ENCODE peak calls at places on chromosomes 2 and 18, in ten cellular contexts. One of them, this sample, is unnamed.

GRCh38 chr18:47591429-47591828 is 339.0 kb downstream of the SMAD2 start:
- DNase-seq in psoas muscle: no peak
- DNase-seq in Karpas-422: no peak
- DNase-seq in IMR-90: no peak
- DNase-seq in cardiac muscle cell: no peak
- DNase-seq in HCT116: no peak
- DNase-seq in SJSA1: no peak
- DNase-seq in CD4-positive, alpha-beta memory T cell: no peak
- DNase-seq in neural progenitor cell: no peak
- DNase-seq in CD8-positive, alpha-beta memory T cell: no peak
- DNase-seq in this sample: no peak

GRCh38 chr2:195656859-195657633 is at the start of gene SLC39A10:
- DNase-seq in cardiac muscle cell: peak; percentile 99
- DNase-seq in psoas muscle: peak; percentile 96
- DNase-seq in CD4-positive, alpha-beta memory T cell: peak; percentile 97
- DNase-seq in Karpas-422: peak; percentile 99
- DNase-seq in neural progenitor cell: peak; percentile 97
- DNase-seq in CD8-positive, alpha-beta memory T cell: peak; percentile 98
- DNase-seq in HCT116: peak; percentile 95
- DNase-seq in IMR-90: peak; percentile 98
- DNase-seq in SJSA1: peak; percentile 95
- DNase-seq in this sample: peak; percentile 98

GRCh38 chr18:66280470-66280869 is 323.4 kb downstream of the CDH19 start:
- DNase-seq in CD8-positive, alpha-beta memory T cell: no peak
- DNase-seq in psoas muscle: no peak
- DNase-seq in HCT116: no peak
- DNase-seq in CD4-positive, alpha-beta memory T cell: no peak
- DNase-seq in Karpas-422: no peak
- DNase-seq in neural progenitor cell: no peak
- DNase-seq in IMR-90: no peak
- DNase-seq in cardiac muscle cell: no peak
- DNase-seq in SJSA1: no peak
- DNase-seq in this sample: no peak

GRCh38 chr18:41771971-41772370 is 183.1 kb upstream of the PIK3C3 start:
- DNase-seq in neural progenitor cell: no peak
- DNase-seq in cardiac muscle cell: no peak
- DNase-seq in CD8-positive, alpha-beta memory T cell: no peak
- DNase-seq in IMR-90: peak; percentile 7
- DNase-seq in SJSA1: no peak
- DNase-seq in HCT116: no peak
- DNase-seq in psoas muscle: no peak
- DNase-seq in CD4-positive, alpha-beta memory T cell: no peak
- DNase-seq in Karpas-422: no peak
- DNase-seq in this sample: no peak

GRCh38 chr2:37244017-37244416 is 12.6 kb downstream of the NDUFAF7 start:
- DNase-seq in HCT116: no peak
- DNase-seq in cardiac muscle cell: peak; percentile 25
- DNase-seq in Karpas-422: no peak
- DNase-seq in CD8-positive, alpha-beta memory T cell: no peak
- DNase-seq in IMR-90: no peak
- DNase-seq in neural progenitor cell: no peak
- DNase-seq in CD4-positive, alpha-beta memory T cell: no peak
- DNase-seq in SJSA1: no peak
- DNase-seq in psoas muscle: no peak
- DNase-seq in this sample: no peak

GRCh38 chr2:222318026-222318711 is 19.4 kb upstream of the PAX3 start:
- DNase-seq in HCT116: peak; percentile 35
- DNase-seq in CD4-positive, alpha-beta memory T cell: peak; percentile 51
- DNase-seq in IMR-90: peak; percentile 52
- DNase-seq in psoas muscle: peak; percentile 66
- DNase-seq in Karpas-422: peak; percentile 76
- DNase-seq in neural progenitor cell: peak; percentile 92
- DNase-seq in SJSA1: no peak
- DNase-seq in cardiac muscle cell: peak; percentile 83
- DNase-seq in CD8-positive, alpha-beta memory T cell: no peak
- DNase-seq in this sample: no peak

GRCh38 chr2:151361674-151362380 is 4.4 kb downstream of the TNFAIP6 start:
- DNase-seq in CD4-positive, alpha-beta memory T cell: no peak
- DNase-seq in CD8-positive, alpha-beta memory T cell: no peak
- DNase-seq in Karpas-422: no peak
- DNase-seq in cardiac muscle cell: no peak
- DNase-seq in psoas muscle: no peak
- DNase-seq in SJSA1: no peak
- DNase-seq in IMR-90: no peak
- DNase-seq in HCT116: no peak
- DNase-seq in neural progenitor cell: no peak
- DNase-seq in this sample: no peak

GRCh38 chr2:100865819-100866462 is 46.0 kb downstream of the NPAS2 start:
- DNase-seq in psoas muscle: no peak
- DNase-seq in neural progenitor cell: no peak
- DNase-seq in CD4-positive, alpha-beta memory T cell: no peak
- DNase-seq in HCT116: no peak
- DNase-seq in cardiac muscle cell: peak; percentile 51
- DNase-seq in IMR-90: peak; percentile 84
- DNase-seq in SJSA1: no peak
- DNase-seq in CD8-positive, alpha-beta memory T cell: no peak
- DNase-seq in Karpas-422: no peak
- DNase-seq in this sample: no peak

GRCh38 chr18:79529296-79529695 is 133.6 kb downstream of the NFATC1 start:
- DNase-seq in SJSA1: no peak
- DNase-seq in Karpas-422: no peak
- DNase-seq in HCT116: no peak
- DNase-seq in psoas muscle: no peak
- DNase-seq in cardiac muscle cell: no peak
- DNase-seq in IMR-90: no peak
- DNase-seq in CD8-positive, alpha-beta memory T cell: peak; percentile 36
- DNase-seq in neural progenitor cell: no peak
- DNase-seq in CD4-positive, alpha-beta memory T cell: no peak
- DNase-seq in this sample: peak; percentile 53

GRCh38 chr18:995641-996040 is 91.0 kb downstream of the ADCYAP1 start:
- DNase-seq in CD4-positive, alpha-beta memory T cell: no peak
- DNase-seq in neural progenitor cell: no peak
- DNase-seq in IMR-90: peak; percentile 7
- DNase-seq in SJSA1: no peak
- DNase-seq in HCT116: no peak
- DNase-seq in CD8-positive, alpha-beta memory T cell: no peak
- DNase-seq in cardiac muscle cell: peak; percentile 85
- DNase-seq in psoas muscle: no peak
- DNase-seq in Karpas-422: no peak
- DNase-seq in this sample: no peak

GRCh38 chr2:239268082-239268481 is 132.7 kb downstream of the HDAC4 start:
- DNase-seq in Karpas-422: no peak
- DNase-seq in SJSA1: peak; percentile 50
- DNase-seq in neural progenitor cell: no peak
- DNase-seq in psoas muscle: peak; percentile 73
- DNase-seq in cardiac muscle cell: no peak
- DNase-seq in CD4-positive, alpha-beta memory T cell: no peak
- DNase-seq in CD8-positive, alpha-beta memory T cell: no peak
- DNase-seq in HCT116: no peak
- DNase-seq in IMR-90: no peak
- DNase-seq in this sample: peak; percentile 91

GRCh38 chr18:9038277-9038871 is 64.1 kb upstream of the NDUFV2 start:
- DNase-seq in cardiac muscle cell: peak; percentile 8
- DNase-seq in psoas muscle: no peak
- DNase-seq in CD4-positive, alpha-beta memory T cell: no peak
- DNase-seq in HCT116: no peak
- DNase-seq in Karpas-422: no peak
- DNase-seq in SJSA1: no peak
- DNase-seq in IMR-90: peak; percentile 28
- DNase-seq in CD8-positive, alpha-beta memory T cell: no peak
- DNase-seq in neural progenitor cell: no peak
- DNase-seq in this sample: no peak

GRCh38 chr2:181683518-181684453 is 3.5 kb upstream of the NEUROD1 start:
- DNase-seq in psoas muscle: no peak
- DNase-seq in CD4-positive, alpha-beta memory T cell: no peak
- DNase-seq in IMR-90: peak; percentile 18
- DNase-seq in Karpas-422: no peak
- DNase-seq in cardiac muscle cell: peak; percentile 34
- DNase-seq in CD8-positive, alpha-beta memory T cell: no peak
- DNase-seq in SJSA1: peak; percentile 75
- DNase-seq in neural progenitor cell: peak; percentile 95
- DNase-seq in HCT116: peak; percentile 16
- DNase-seq in this sample: no peak

GRCh38 chr18:3251963-3252277 is 4.3 kb downstream of the MYL12A start:
- DNase-seq in SJSA1: no peak
- DNase-seq in neural progenitor cell: no peak
- DNase-seq in HCT116: no peak
- DNase-seq in CD4-positive, alpha-beta memory T cell: no peak
- DNase-seq in Karpas-422: no peak
- DNase-seq in IMR-90: peak; percentile 37
- DNase-seq in cardiac muscle cell: no peak
- DNase-seq in CD8-positive, alpha-beta memory T cell: no peak
- DNase-seq in psoas muscle: no peak
- DNase-seq in this sample: no peak

GRCh38 chr2:227241005-227241404 is 76.6 kb downstream of the COL4A3 start:
- DNase-seq in psoas muscle: no peak
- DNase-seq in IMR-90: no peak
- DNase-seq in Karpas-422: no peak
- DNase-seq in cardiac muscle cell: no peak
- DNase-seq in HCT116: no peak
- DNase-seq in neural progenitor cell: peak; percentile 31
- DNase-seq in CD8-positive, alpha-beta memory T cell: no peak
- DNase-seq in SJSA1: no peak
- DNase-seq in CD4-positive, alpha-beta memory T cell: no peak
- DNase-seq in this sample: no peak

DNA sequence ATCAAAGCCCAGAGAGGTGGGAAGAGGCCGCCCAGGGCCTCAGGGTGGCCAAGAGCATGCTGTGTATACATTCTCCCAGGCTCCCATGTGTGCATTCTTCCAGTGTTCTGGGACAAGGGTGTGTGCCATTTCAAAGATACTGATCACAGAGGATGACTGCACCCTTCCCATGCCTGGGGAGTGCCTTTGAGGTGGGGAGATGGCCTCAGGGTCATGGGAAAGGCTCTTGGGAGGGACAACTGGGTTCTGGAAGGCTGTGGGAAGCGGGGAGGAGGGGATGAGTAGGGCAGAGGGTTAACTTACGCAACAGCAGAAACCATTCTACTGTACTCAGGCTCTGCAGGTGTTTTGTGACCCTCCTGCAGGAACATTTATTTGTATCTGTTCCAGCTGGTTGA is 40.9 kb downstream of the KLHL29 start:
- DNase-seq in psoas muscle: no peak
- DNase-seq in IMR-90: peak; percentile 75
- DNase-seq in neural progenitor cell: no peak
- DNase-seq in cardiac muscle cell: no peak
- DNase-seq in Karpas-422: no peak
- DNase-seq in HCT116: no peak
- DNase-seq in SJSA1: peak; percentile 24
- DNase-seq in CD8-positive, alpha-beta memory T cell: no peak
- DNase-seq in CD4-positive, alpha-beta memory T cell: no peak
- DNase-seq in this sample: no peak
- H3K4me1 ChIP-seq in psoas muscle: peaks cover 36% of the 10 kb centered on the region
- H3K4me1 ChIP-seq in IMR-90: peaks cover 34% of the 10 kb centered on the region
- H3K4me1 ChIP-seq in neural progenitor cell: peaks cover 24% of the 10 kb centered on the region
- H3K4me1 ChIP-seq in cardiac muscle cell: no peaks in the 10 kb centered on the region
- H3K4me1 ChIP-seq in Karpas-422: no peaks in the 10 kb centered on the region
- H3K4me1 ChIP-seq in HCT116: no peaks in the 10 kb centered on the region
- H3K4me1 ChIP-seq in SJSA1: peaks cover 14% of the 10 kb centered on the region
- H3K4me1 ChIP-seq in CD8-positive, alpha-beta memory T cell: no peaks in the 10 kb centered on the region
- H3K4me1 ChIP-seq in CD4-positive, alpha-beta memory T cell: no peaks in the 10 kb centered on the region
- H3K4me1 ChIP-seq in this sample: peaks cover 20% of the 10 kb centered on the region

GRCh38 chr2:199572571-199572970 is 114.8 kb upstream of the SATB2 start:
- DNase-seq in SJSA1: no peak
- DNase-seq in psoas muscle: no peak
- DNase-seq in CD4-positive, alpha-beta memory T cell: no peak
- DNase-seq in Karpas-422: no peak
- DNase-seq in neural progenitor cell: no peak
- DNase-seq in IMR-90: no peak
- DNase-seq in CD8-positive, alpha-beta memory T cell: no peak
- DNase-seq in HCT116: no peak
- DNase-seq in cardiac muscle cell: no peak
- DNase-seq in this sample: no peak
- H3K4me3 ChIP-seq in SJSA1: no peak overlapping the region
- H3K4me3 ChIP-seq in psoas muscle: no peak overlapping the region
- H3K4me3 ChIP-seq in CD4-positive, alpha-beta memory T cell: no peak overlapping the region
- H3K4me3 ChIP-seq in Karpas-422: no peak overlapping the region
- H3K4me3 ChIP-seq in neural progenitor cell: no peak overlapping the region
- H3K4me3 ChIP-seq in IMR-90: no peak overlapping the region
- H3K4me3 ChIP-seq in CD8-positive, alpha-beta memory T cell: no peak overlapping the region
- H3K4me3 ChIP-seq in HCT116: no peak overlapping the region
- H3K4me3 ChIP-seq in cardiac muscle cell: no peak overlapping the region
- H3K4me3 ChIP-seq in this sample: no peak overlapping the region

GRCh38 chr2:23618696-23619530 is 233.9 kb downstream of the KLHL29 start:
- DNase-seq in CD4-positive, alpha-beta memory T cell: no peak
- DNase-seq in neural progenitor cell: no peak
- DNase-seq in Karpas-422: no peak
- DNase-seq in CD8-positive, alpha-beta memory T cell: no peak
- DNase-seq in IMR-90: peak; percentile 16
- DNase-seq in SJSA1: no peak
- DNase-seq in HCT116: no peak
- DNase-seq in psoas muscle: no peak
- DNase-seq in cardiac muscle cell: no peak
- DNase-seq in this sample: no peak

GRCh38 chr2:23618265-23618664 is 233.3 kb downstream of the KLHL29 start:
- DNase-seq in HCT116: no peak
- DNase-seq in psoas muscle: no peak
- DNase-seq in CD4-positive, alpha-beta memory T cell: no peak
- DNase-seq in SJSA1: no peak
- DNase-seq in neural progenitor cell: peak; percentile 27
- DNase-seq in cardiac muscle cell: no peak
- DNase-seq in IMR-90: no peak
- DNase-seq in CD8-positive, alpha-beta memory T cell: no peak
- DNase-seq in Karpas-422: no peak
- DNase-seq in this sample: no peak

GRCh38 chr2:23620841-23621341 is 235.9 kb downstream of the KLHL29 start:
- DNase-seq in SJSA1: peak; percentile 80
- DNase-seq in Karpas-422: no peak
- DNase-seq in psoas muscle: no peak
- DNase-seq in CD8-positive, alpha-beta memory T cell: no peak
- DNase-seq in HCT116: no peak
- DNase-seq in IMR-90: peak; percentile 55
- DNase-seq in cardiac muscle cell: peak; percentile 77
- DNase-seq in CD4-positive, alpha-beta memory T cell: no peak
- DNase-seq in neural progenitor cell: no peak
- DNase-seq in this sample: peak; percentile 87

GRCh38 chr2:23621616-23622015 is 236.6 kb downstream of the KLHL29 start:
- DNase-seq in CD8-positive, alpha-beta memory T cell: no peak
- DNase-seq in neural progenitor cell: no peak
- DNase-seq in cardiac muscle cell: no peak
- DNase-seq in IMR-90: no peak
- DNase-seq in Karpas-422: no peak
- DNase-seq in CD4-positive, alpha-beta memory T cell: no peak
- DNase-seq in SJSA1: no peak
- DNase-seq in HCT116: no peak
- DNase-seq in psoas muscle: no peak
- DNase-seq in this sample: no peak

GRCh38 chr2:23619941-23620340 is 235.0 kb downstream of the KLHL29 start:
- DNase-seq in IMR-90: no peak
- DNase-seq in CD4-positive, alpha-beta memory T cell: no peak
- DNase-seq in psoas muscle: no peak
- DNase-seq in SJSA1: no peak
- DNase-seq in CD8-positive, alpha-beta memory T cell: no peak
- DNase-seq in cardiac muscle cell: no peak
- DNase-seq in Karpas-422: no peak
- DNase-seq in neural progenitor cell: no peak
- DNase-seq in HCT116: no peak
- DNase-seq in this sample: no peak
- H3K4me1 ChIP-seq in IMR-90: peaks cover 13% of the 10 kb centered on the region
- H3K4me1 ChIP-seq in CD4-positive, alpha-beta memory T cell: no peaks in the 10 kb centered on the region
- H3K4me1 ChIP-seq in psoas muscle: peaks cover 13% of the 10 kb centered on the region
- H3K4me1 ChIP-seq in SJSA1: peaks cover 45% of the 10 kb centered on the region
- H3K4me1 ChIP-seq in CD8-positive, alpha-beta memory T cell: no peaks in the 10 kb centered on the region
- H3K4me1 ChIP-seq in cardiac muscle cell: no peaks in the 10 kb centered on the region
- H3K4me1 ChIP-seq in Karpas-422: no peaks in the 10 kb centered on the region
- H3K4me1 ChIP-seq in neural progenitor cell: peaks cover 11% of the 10 kb centered on the region
- H3K4me1 ChIP-seq in HCT116: no peaks in the 10 kb centered on the region
- H3K4me1 ChIP-seq in this sample: no peaks in the 10 kb centered on the region

GRCh38 chr2:120607506-120607905 is 128.2 kb upstream of the GLI2 start:
- DNase-seq in CD8-positive, alpha-beta memory T cell: no peak
- DNase-seq in Karpas-422: no peak
- DNase-seq in SJSA1: no peak
- DNase-seq in IMR-90: no peak
- DNase-seq in psoas muscle: no peak
- DNase-seq in HCT116: no peak
- DNase-seq in CD4-positive, alpha-beta memory T cell: no peak
- DNase-seq in neural progenitor cell: no peak
- DNase-seq in cardiac muscle cell: no peak
- DNase-seq in this sample: no peak
- H3K4me3 ChIP-seq in CD8-positive, alpha-beta memory T cell: no peak overlapping the region
- H3K4me3 ChIP-seq in Karpas-422: no peak overlapping the region
- H3K4me3 ChIP-seq in SJSA1: no peak overlapping the region
- H3K4me3 ChIP-seq in IMR-90: no peak overlapping the region
- H3K4me3 ChIP-seq in psoas muscle: no peak overlapping the region
- H3K4me3 ChIP-seq in HCT116: no peak overlapping the region
- H3K4me3 ChIP-seq in CD4-positive, alpha-beta memory T cell: no peak overlapping the region
- H3K4me3 ChIP-seq in neural progenitor cell: no peak overlapping the region
- H3K4me3 ChIP-seq in cardiac muscle cell: no peak overlapping the region
- H3K4me3 ChIP-seq in this sample: no peak overlapping the region

This sample was measured in tibial artery.